ENCODE peak calls at places on chromosomes 4 and X, in five cellular contexts. P is suprapubic skin, E is tibial artery, H is kidney epithelial cell, W is mammary epithelial cell. V is an unnamed sample.

GRCh38 chr4:128241425-128241913 is 46.1 kb downstream of the PGRMC2 start:
- DNase-seq in H (peak; percentile 73), W (peak; percentile 95), P (no peak), E (no peak), V (peak; percentile 99)

GRCh38 chr4:7417639-7418038 is 17.1 kb downstream of the PSAPL1 start:
- DNase-seq in E (peak; percentile 7), P (peak; percentile 61), H (no peak), W (no peak), V (no peak)

GRCh38 chr4:107931775-107932321 is 499 bp downstream of the CYP2U1 start:
- DNase-seq in W (no peak), P (peak; percentile 75), E (peak; percentile 26), H (no peak), V (no peak)

GRCh38 chr4:70927502-70928139 is 25.5 kb downstream of the MOB1B start:
- DNase-seq in P (no peak), E (no peak), W (no peak), H (no peak), V (no peak)

GRCh38 chr4:80336582-80336981 is 1.1 kb downstream of the CFAP299 start:
- DNase-seq in E (no peak), H (peak; percentile 7), P (no peak), W (peak; percentile 30), V (peak; percentile 25)

GRCh38 chrX:51837926-51838325 is 55.5 kb upstream of the MAGED1 start:
- DNase-seq in E (peak; percentile 25), H (no peak), P (peak; percentile 77), W (no peak), V (peak; percentile 60)

GRCh38 chr4:39883645-39884044 is 94.1 kb downstream of the PDS5A start:
- DNase-seq in W (peak; percentile 2), E (no peak), H (no peak), P (no peak), V (no peak)

GRCh38 chrX:103254171-103254824 is 657 bp downstream of the TCEAL8 start:
- DNase-seq in P (no peak), E (peak; percentile 24), H (peak; percentile 34), W (peak; percentile 51), V (peak; percentile 31)

GRCh38 chr4:75800972-75801371 is 76.6 kb downstream of the USO1 start:
- DNase-seq in P (no peak), H (no peak), E (no peak), W (peak; percentile 39), V (peak; percentile 18)

GRCh38 chrX:35015627-35016026 is 73.0 kb downstream of the FAM47B start:
- DNase-seq in H (no peak), W (no peak), E (no peak), P (no peak), V (no peak)

GRCh38 chr4:186137193-186137792 is 32.8 kb downstream of the FAM149A start:
- DNase-seq in W (no peak), H (no peak), P (no peak), E (no peak), V (peak; percentile 23)

GRCh38 chr4:112348488-112349158 is 51.5 kb downstream of the ALPK1 start:
- DNase-seq in W (peak; percentile 76), H (peak; percentile 12), P (no peak), E (peak; percentile 59), V (peak; percentile 86)

GRCh38 chrX:132737743-132738142 is 220.7 kb downstream of the HS6ST2 start:
- DNase-seq in E (no peak), W (peak; percentile 38), H (no peak), P (no peak), V (no peak)

GRCh38 chr4:170089743-170090666 is at the start of gene AADAT:
- DNase-seq in W (peak; percentile 65), P (peak; percentile 83), E (peak; percentile 67), H (no peak), V (peak; percentile 74)
- H3K4me3 ChIP-seq in W (peak within 1 kb of the TSS; percentile 78), P (peak within 1 kb of the TSS; percentile 61), E (peak within 1 kb of the TSS; percentile 55), H (peak within 1 kb of the TSS; percentile 44), V (peak within 1 kb of the TSS; percentile 80)

GRCh38 chr4:25299476-25300203 is 12.9 kb upstream of the ZCCHC4 start:
- DNase-seq in H (no peak), W (peak; percentile 74), P (no peak), E (no peak), V (no peak)
- H3K4me3 ChIP-seq in H (no peak overlapping the region), W (no peak overlapping the region), P (peak overlapping the region; percentile 29), E (no peak overlapping the region), V (no peak overlapping the region)

GRCh38 chr4:187480146-187481145 is 515.1 kb upstream of the ZFP42 start:
- DNase-seq in P (no peak), E (peak; percentile 60), W (peak; percentile 16), H (no peak), V (peak; percentile 75)
- H3K4me3 ChIP-seq in P (no peak overlapping the region), E (peak overlapping the region; percentile 9), W (no peak overlapping the region), H (no peak overlapping the region), V (no peak overlapping the region)

GRCh38 chr4:144501231-144501780 is 144.7 kb upstream of the HHIP start:
- DNase-seq in H (no peak), W (peak; percentile 25), P (no peak), E (no peak), V (no peak)
- H3K4me3 ChIP-seq in H (no peak overlapping the region), W (no peak overlapping the region), P (no peak overlapping the region), E (no peak overlapping the region), V (no peak overlapping the region)

GRCh38 chr4:183349673-183350072 is 27.4 kb upstream of the CLDN24 start:
- DNase-seq in P (no peak), W (peak; percentile 71), E (no peak), H (no peak), V (peak; percentile 98)

GRCh38 chr4:183348706-183349659 is 26.8 kb upstream of the CLDN24 start:
- DNase-seq in W (peak; percentile 19), P (no peak), E (no peak), H (peak; percentile 63), V (peak; percentile 99)

GRCh38 chr4:183352546-183352945 is 30.3 kb upstream of the CLDN24 start:
- DNase-seq in H (no peak), E (no peak), P (no peak), W (no peak), V (no peak)

GRCh38 chr4:183348136-183348535 is 25.9 kb upstream of the CLDN24 start:
- DNase-seq in H (no peak), P (no peak), W (no peak), E (no peak), V (no peak)

GRCh38 chr4:183350317-183351071 is 28.3 kb upstream of the CLDN24 start:
- DNase-seq in W (no peak), H (no peak), E (no peak), P (peak; percentile 73), V (peak; percentile 91)
- H3K4me3 ChIP-seq in W (no peak overlapping the region), H (no peak overlapping the region), E (no peak overlapping the region), P (peak overlapping the region; percentile 3), V (peak overlapping the region; percentile 56)

GRCh38 chrX:39614680-39614998 is 483.1 kb downstream of the BCOR start:
- DNase-seq in P (no peak), W (no peak), H (no peak), E (no peak), V (no peak)
- H3K4me3 ChIP-seq in P (no peak overlapping the region), W (no peak overlapping the region), H (no peak overlapping the region), E (no peak overlapping the region), V (no peak overlapping the region)

GRCh38 chrX:371907-372306 is 14.8 kb downstream of the PPP2R3B start:
- DNase-seq in H (no peak), E (no peak), W (no peak), P (no peak), V (no peak)

GRCh38 chrX:373641-374471 is 12.9 kb downstream of the PPP2R3B start:
- DNase-seq in P (no peak), E (no peak), H (no peak), W (peak; percentile 49), V (peak; percentile 30)

GRCh38 chrX:370963-371745 is 15.6 kb downstream of the PPP2R3B start:
- DNase-seq in E (no peak), H (no peak), P (no peak), W (no peak), V (no peak)

GRCh38 chrX:374566-374965 is 12.1 kb downstream of the PPP2R3B start:
- DNase-seq in W (no peak), E (no peak), H (no peak), P (no peak), V (peak; percentile 4)

GRCh38 chrX:372856-373640 is 13.7 kb downstream of the PPP2R3B start:
- DNase-seq in P (no peak), W (no peak), H (no peak), E (no peak), V (peak; percentile 52)
- H3K4me3 ChIP-seq in P (peak overlapping the region; percentile 52), W (peak overlapping the region; percentile 39), H (peak overlapping the region; percentile 16), E (peak overlapping the region; percentile 34), V (peak overlapping the region; percentile 54)

GRCh38 chr4:152970102-152970820 is 34.1 kb downstream of the FHDC1 start:
- DNase-seq in P (no peak), W (peak; percentile 91), H (no peak), E (no peak), V (peak; percentile 25)

GRCh38 chr4:152973614-152974200 is 37.6 kb downstream of the FHDC1 start:
- DNase-seq in P (no peak), W (no peak), H (no peak), E (no peak), V (no peak)

GRCh38 chr4:152974732-152975614 is 38.9 kb downstream of the FHDC1 start:
- DNase-seq in P (no peak), E (no peak), H (no peak), W (no peak), V (no peak)

GRCh38 chr4:152971053-152971452 is 34.9 kb downstream of the FHDC1 start:
- DNase-seq in E (no peak), H (no peak), W (no peak), P (no peak), V (no peak)

DNA sequence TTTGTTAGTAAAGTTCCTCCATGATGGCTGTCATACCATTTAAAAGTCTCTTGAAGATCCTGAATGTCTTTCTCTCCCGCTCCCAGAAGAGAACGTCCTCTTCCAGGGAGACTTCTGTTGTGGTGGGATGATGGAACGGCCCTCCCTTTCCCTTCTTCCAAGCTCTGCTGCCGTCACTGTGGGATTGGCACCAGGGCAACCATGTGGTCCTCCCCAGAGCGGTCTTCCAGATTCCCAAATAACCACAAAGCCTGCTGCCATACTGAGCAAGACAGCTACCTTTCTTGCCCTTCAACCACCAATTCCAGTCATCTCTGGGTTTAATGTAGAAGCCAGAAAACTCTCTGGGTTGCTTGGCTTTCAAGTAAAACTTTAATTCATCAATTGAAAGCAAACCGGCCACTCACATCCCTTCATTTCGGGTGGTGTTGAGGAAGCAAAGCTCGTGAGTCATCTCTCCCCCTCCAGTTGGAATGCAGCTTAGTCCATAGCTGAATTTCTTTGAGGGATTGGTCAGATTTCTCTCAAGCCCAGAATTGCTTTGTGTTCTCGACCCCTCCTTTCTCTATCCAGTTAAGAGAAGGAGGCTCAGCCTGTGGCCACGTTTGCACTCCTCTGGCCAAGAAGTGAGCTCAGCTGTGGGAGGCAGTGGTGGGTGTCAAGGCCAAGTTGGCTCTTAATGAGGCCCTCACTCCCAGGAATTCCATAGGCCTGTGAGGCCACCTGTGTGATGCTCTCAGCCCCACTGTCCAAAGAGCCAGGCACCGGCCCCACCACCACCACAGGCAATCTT is 36.9 kb downstream of the FHDC1 start:
- DNase-seq in E (no peak), W (peak; percentile 82), H (peak; percentile 92), P (no peak), V (peak; percentile 91)
- H3K4me3 ChIP-seq in E (no peak overlapping the region), W (no peak overlapping the region), H (no peak overlapping the region), P (no peak overlapping the region), V (no peak overlapping the region)

DNA sequence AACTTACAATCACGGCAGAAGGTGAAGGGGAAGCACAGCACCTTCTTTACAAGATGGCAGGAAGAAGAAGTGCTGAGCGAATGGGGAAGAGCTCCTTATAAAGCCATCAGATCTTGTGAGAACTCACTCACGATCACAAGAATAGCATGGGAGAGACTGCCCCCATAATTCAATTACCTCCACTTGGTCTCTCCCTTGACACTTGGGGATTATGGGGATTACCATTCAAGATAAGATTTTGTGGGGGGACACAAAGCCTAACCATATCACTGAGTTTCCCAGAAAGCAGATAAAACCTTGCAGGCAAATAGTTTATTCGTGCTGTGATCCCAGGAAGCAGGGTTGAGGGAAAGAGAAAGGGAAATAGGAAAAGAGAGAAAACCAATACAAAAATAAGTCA is 69.0 kb upstream of the GYPA start:
- DNase-seq in P (no peak), H (no peak), E (no peak), W (no peak), V (no peak)
- H3K4me3 ChIP-seq in P (no peak overlapping the region), H (no peak overlapping the region), E (no peak overlapping the region), W (no peak overlapping the region), V (no peak overlapping the region)